ENCODE peak calls at places on chromosomes 7 and 10, in seven cellular contexts. C is neuronal stem cell, T is IMR-90, E is trophoblast cell, I is H9, W is mesendoderm, A is H1. P is an unnamed sample.

GRCh38 chr10:103870503-103870902 is 15.1 kb upstream of the SH3PXD2A start:
- DNase-seq in I (no peak), E (no peak), W (peak), C (no peak), A (no peak), T (peak), P (no peak)

GRCh38 chr7:113144839-113145238 is 26.5 kb upstream of the SMIM30 start:
- DNase-seq in A (no peak), C (no peak), E (no peak), T (no peak), I (no peak), W (peak), P (no peak)

GRCh38 chr7:38215115-38215514 is 37.1 kb downstream of the STARD3NL start:
- DNase-seq in C (no peak), I (no peak), W (no peak), E (no peak), T (no peak), A (no peak), P (no peak)

GRCh38 chr7:69373171-69374035 is 224.9 kb upstream of the AUTS2 start:
- DNase-seq in C (no peak), W (peak), A (no peak), T (no peak), E (no peak), I (no peak), P (peak)

GRCh38 chr10:70092389-70092718 is 39.7 kb downstream of the MACROH2A2 start:
- DNase-seq in A (no peak), C (no peak), W (no peak), E (no peak), I (no peak), T (no peak), P (no peak)

GRCh38 chr10:108411181-108411580 is 1246.7 kb upstream of the SORCS1 start:
- DNase-seq in C (no peak), T (no peak), E (no peak), A (no peak), I (no peak), W (no peak), P (no peak)

GRCh38 chr10:123100030-123100762 is 35.6 kb upstream of the HMX3 start:
- DNase-seq in I (peak), C (no peak), T (peak), E (peak), A (no peak), W (peak), P (no peak)

GRCh38 chr10:130761896-130762295 is 549.6 kb downstream of the TCERG1L start:
- DNase-seq in A (no peak), W (no peak), T (no peak), E (no peak), C (no peak), I (no peak), P (no peak)

GRCh38 chr7:96273716-96274115 is 48.2 kb downstream of the SLC25A13 start:
- DNase-seq in I (no peak), A (no peak), E (no peak), C (no peak), W (no peak), T (no peak), P (no peak)

GRCh38 chr10:63586048-63586447 is 64.8 kb downstream of the REEP3 start:
- DNase-seq in C (no peak), A (no peak), W (no peak), T (no peak), E (no peak), I (no peak), P (no peak)

GRCh38 chr7:47647213-47647985 is 65.5 kb upstream of the TNS3 start:
- DNase-seq in A (no peak), E (no peak), I (no peak), W (no peak), T (no peak), C (no peak), P (peak)

GRCh38 chr10:90602815-90603600 is 254.8 kb downstream of the HTR7 start:
- DNase-seq in I (no peak), E (no peak), W (peak), C (no peak), A (no peak), T (no peak), P (peak)

GRCh38 chr7:82172017-82172416 is 271.6 kb downstream of the CACNA2D1 start:
- DNase-seq in T (no peak), E (no peak), A (no peak), I (no peak), C (no peak), W (no peak), P (no peak)

GRCh38 chr7:17140421-17140820 is 158.0 kb upstream of the AHR start:
- DNase-seq in A (no peak), I (no peak), W (no peak), T (no peak), E (no peak), C (no peak), P (no peak)

GRCh38 chr10:84256510-84257342 is 11.9 kb downstream of the RGR start:
- DNase-seq in E (no peak), C (peak), I (peak), W (peak), A (peak), T (peak), P (no peak)

GRCh38 chr7:91164948-91165845 is 99.0 kb upstream of the FZD1 start:
- DNase-seq in I (no peak), A (no peak), W (no peak), T (peak), E (peak), C (no peak), P (peak)

GRCh38 chr10:118547282-118547681 is 48.2 kb downstream of the PRLHR start:
- DNase-seq in I (no peak), T (no peak), E (no peak), A (no peak), W (no peak), C (no peak), P (no peak)
- H4K8ac ChIP-seq in I (no peak), T (no peak), E (no peak), A (no peak), W (no peak), C (no peak), P (no peak)

GRCh38 chr10:97810476-97810875 is 38.7 kb upstream of the SFRP5 start:
- DNase-seq in W (no peak), I (no peak), C (no peak), T (peak), E (no peak), A (no peak), P (no peak)
- H4K8ac ChIP-seq in W (no peak), I (no peak), C (no peak), T (no peak), E (no peak), A (no peak), P (no peak)

DNA sequence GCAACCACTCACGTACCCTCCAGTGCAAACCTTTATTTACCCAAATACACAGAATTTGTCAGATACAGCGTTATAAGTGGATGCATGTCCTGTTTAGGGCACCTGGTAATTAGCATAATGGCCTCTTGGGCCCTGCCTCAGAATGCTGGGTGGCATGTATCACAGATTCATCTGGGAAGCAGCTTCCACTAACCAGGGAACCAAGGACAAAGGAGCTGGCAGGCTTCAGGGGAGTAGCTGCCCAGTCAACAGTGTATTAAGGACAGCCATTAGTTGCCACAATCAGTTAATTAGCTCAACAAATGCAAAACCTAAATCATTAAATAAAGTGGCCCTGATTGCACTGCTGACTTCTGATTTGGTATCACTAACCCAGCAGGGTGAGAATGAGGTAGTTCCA is 105.7 kb downstream of the RAPGEF5 start:
- DNase-seq in W (peak), I (no peak), A (no peak), T (no peak), E (no peak), C (no peak), P (no peak)
- H4K8ac ChIP-seq in W (no peak), I (no peak), A (no peak), T (no peak), E (no peak), C (no peak), P (no peak)

GRCh38 chr10:49331431-49331830 is 32.5 kb downstream of the C10orf71 start:
- DNase-seq in T (no peak), W (no peak), E (no peak), I (no peak), C (no peak), A (no peak), P (no peak)

GRCh38 chr10:49325916-49326783 is 27.2 kb downstream of the C10orf71 start:
- DNase-seq in C (no peak), W (no peak), I (no peak), T (no peak), E (no peak), A (no peak), P (no peak)

GRCh38 chr10:49327036-49327813 is 28.3 kb downstream of the C10orf71 start:
- DNase-seq in T (no peak), W (peak), I (no peak), E (no peak), C (no peak), A (no peak), P (no peak)

GRCh38 chr10:49330127-49330665 is 31.2 kb downstream of the C10orf71 start:
- DNase-seq in I (no peak), A (no peak), E (no peak), W (no peak), T (no peak), C (no peak), P (no peak)

GRCh38 chr10:49328401-49329185 is 29.6 kb downstream of the C10orf71 start:
- DNase-seq in I (no peak), T (no peak), A (no peak), C (no peak), W (no peak), E (no peak), P (no peak)
- H4K8ac ChIP-seq in I (no peak), T (no peak), A (no peak), C (no peak), W (no peak), E (no peak), P (no peak)

GRCh38 chr7:52143219-52143618 is 826.6 kb upstream of the COBL start:
- DNase-seq in C (no peak), E (no peak), W (no peak), T (no peak), I (no peak), A (no peak), P (no peak)

GRCh38 chr7:52150952-52151351 is 834.3 kb upstream of the COBL start:
- DNase-seq in I (no peak), T (no peak), C (no peak), W (no peak), E (no peak), A (no peak), P (no peak)

DNA sequence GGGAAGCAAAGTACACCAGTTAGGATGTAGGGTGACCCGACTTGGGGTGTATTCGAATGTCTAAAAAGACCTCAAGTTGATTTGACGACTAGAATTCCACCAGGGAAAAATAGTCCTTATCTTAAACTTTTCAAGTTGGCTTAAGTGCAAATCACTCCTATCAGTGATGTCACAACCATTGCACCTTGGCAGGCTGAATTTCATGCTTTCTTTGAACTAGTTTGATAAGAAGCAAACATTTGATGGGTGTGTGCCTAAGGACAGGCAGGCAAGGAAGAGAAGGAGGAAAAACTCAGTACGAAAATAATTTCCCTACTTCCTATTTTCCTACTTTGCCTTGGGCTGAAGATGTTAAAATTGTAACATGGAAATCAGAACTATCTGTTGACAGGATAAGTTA is 830.6 kb upstream of the COBL start:
- DNase-seq in T (no peak), C (no peak), W (peak), E (no peak), I (no peak), A (no peak), P (no peak)
- H4K8ac ChIP-seq in T (no peak), C (no peak), W (no peak), E (no peak), I (no peak), A (no peak), P (no peak)

DNA sequence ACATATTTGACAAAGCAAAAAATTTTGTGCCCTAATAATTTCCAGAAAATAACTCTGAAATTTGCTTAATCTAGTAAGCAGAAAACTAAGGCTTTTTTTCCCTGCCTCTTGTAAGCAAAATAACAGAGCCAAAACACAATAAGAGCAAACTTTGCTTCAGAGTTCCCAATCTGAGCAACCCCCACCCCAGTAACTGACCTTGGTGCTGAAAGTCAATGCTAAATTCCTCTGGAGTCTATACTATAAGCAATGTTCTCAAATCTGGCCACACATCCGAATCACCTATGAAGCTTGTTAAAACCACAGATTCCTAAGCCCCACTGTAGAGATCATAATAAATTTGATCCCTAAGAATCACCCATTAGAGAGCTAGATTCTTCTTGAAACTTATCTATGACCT is 150.5 kb downstream of the ELAPOR2 start:
- DNase-seq in A (no peak), T (no peak), W (peak), C (no peak), I (no peak), E (no peak), P (peak)
- H4K8ac ChIP-seq in A (no peak), T (no peak), W (no peak), C (no peak), I (no peak), E (no peak), P (no peak)

GRCh38 chr7:102869195-102869594 is 43.6 kb upstream of the LRRC17 start:
- DNase-seq in C (no peak), W (no peak), T (no peak), I (no peak), E (no peak), A (no peak), P (no peak)
- H4K8ac ChIP-seq in C (no peak), W (no peak), T (no peak), I (no peak), E (no peak), A (no peak), P (no peak)